ENCODE peak calls at places on chromosomes 11 and 22, in eight cellular contexts. I is RWPE1; R is cardiac fibroblast; S is Calu3; F is MCF 10A; A is GM10248; O is upper lobe of right lung; V is CD8-positive, alpha-beta T cell. K is an unnamed sample.

GRCh38 chr11:128467610-128468041 is 119.7 kb downstream of the ETS1 start:
- DNase-seq in I (peak), R (peak), S (peak), F (peak), A (no peak), O (no peak), V (no peak), K (peak)

GRCh38 chr11:35056391-35057093 is 82.4 kb upstream of the CD44 start:
- DNase-seq in I (peak), R (peak), S (no peak), F (peak), A (no peak), O (no peak), V (no peak), K (no peak)

GRCh38 chr11:125675196-125675595 is 5.5 kb downstream of the ACRV1 start:
- DNase-seq in I (no peak), R (peak), S (no peak), F (no peak), A (no peak), O (no peak), V (no peak), K (no peak)

GRCh38 chr11:128939591-128939990 is 3.1 kb downstream of the TP53AIP1 start:
- DNase-seq in I (no peak), R (no peak), S (no peak), F (no peak), A (no peak), O (no peak), V (no peak), K (no peak)

GRCh38 chr22:50506611-50507420 is 686 bp downstream of the LMF2 start:
- DNase-seq in I (no peak), R (no peak), S (no peak), F (peak), A (no peak), O (no peak), V (no peak), K (no peak)

GRCh38 chr11:121067453-121067852 is 33.6 kb upstream of the TECTA start:
- DNase-seq in I (no peak), R (no peak), S (no peak), F (no peak), A (no peak), O (no peak), V (no peak), K (peak)

GRCh38 chr11:8098361-8098760 is 17.4 kb downstream of the TUB start:
- DNase-seq in I (no peak), R (peak), S (no peak), F (no peak), A (no peak), O (no peak), V (peak), K (peak)

GRCh38 chr22:42688241-42688913 is 32.3 kb downstream of the A4GALT start:
- DNase-seq in I (peak), R (peak), S (peak), F (peak), A (no peak), O (peak), V (no peak), K (peak)

GRCh38 chr11:68813778-68814177 is 27.9 kb downstream of the CPT1A start:
- DNase-seq in I (no peak), R (no peak), S (no peak), F (no peak), A (peak), O (no peak), V (no peak), K (no peak)

GRCh38 chr22:37079668-37080171 is 28.2 kb downstream of the KCTD17 start:
- DNase-seq in I (no peak), R (peak), S (no peak), F (no peak), A (no peak), O (no peak), V (peak), K (no peak)

GRCh38 chr22:50340157-50340879 is 2.8 kb upstream of the PPP6R2 start:
- DNase-seq in I (no peak), R (no peak), S (peak), F (peak), A (no peak), O (no peak), V (no peak), K (no peak)

GRCh38 chr11:65502274-65502851 is 3.5 kb downstream of the MALAT1 start:
- DNase-seq in I (no peak), R (peak), S (no peak), F (peak), A (no peak), O (no peak), V (no peak), K (no peak)

GRCh38 chr22:45225732-45226560 is 14.7 kb downstream of the KIAA0930 start:
- DNase-seq in I (no peak), R (peak), S (no peak), F (peak), A (no peak), O (peak), V (no peak), K (no peak)

GRCh38 chr11:28514391-28514790 is 406.2 kb downstream of the METTL15 start:
- DNase-seq in I (no peak), R (no peak), S (no peak), F (no peak), A (no peak), O (no peak), V (no peak), K (no peak)

GRCh38 chr22:45482169-45482568 is 20.5 kb upstream of the FBLN1 start:
- DNase-seq in I (no peak), R (no peak), S (no peak), F (no peak), A (no peak), O (peak), V (no peak), K (no peak)

GRCh38 chr11:19093976-19094375 is 23.0 kb upstream of the ZDHHC13 start:
- DNase-seq in I (peak), R (no peak), S (no peak), F (peak), A (no peak), O (no peak), V (no peak), K (no peak)

GRCh38 chr11:86143429-86144030 is 74.6 kb upstream of the PICALM start:
- DNase-seq in I (no peak), R (no peak), S (no peak), F (no peak), A (no peak), O (no peak), V (peak), K (no peak)

GRCh38 chr22:38180841-38181452 is 683 bp downstream of the PLA2G6 start:
- DNase-seq in I (no peak), R (peak), S (peak), F (peak), A (no peak), O (peak), V (peak), K (no peak)

GRCh38 chr11:94731921-94732601 is 36.1 kb upstream of the AMOTL1 start:
- DNase-seq in I (peak), R (peak), S (no peak), F (peak), A (no peak), O (no peak), V (no peak), K (peak)

GRCh38 chr11:33268945-33269567 is 11.9 kb downstream of the HIPK3 start:
- DNase-seq in I (peak), R (peak), S (no peak), F (no peak), A (no peak), O (no peak), V (no peak), K (no peak)

GRCh38 chr11:58784995-58785394 is 53.3 kb upstream of the GLYAT start:
- DNase-seq in I (no peak), R (no peak), S (no peak), F (no peak), A (no peak), O (no peak), V (no peak), K (no peak)
- TF ChIP-seq CTCF in I (no peak), R (peak), S (no peak), F (peak), A (no peak), O (no peak), V (no peak), K (no peak)

GRCh38 chr11:62954478-62954877 is 30.3 kb downstream of the SLC22A6 start:
- DNase-seq in I (no peak), R (no peak), S (no peak), F (no peak), A (no peak), O (no peak), V (no peak), K (no peak)

GRCh38 chr11:62958547-62959071 is 26.2 kb downstream of the SLC22A6 start:
- DNase-seq in I (no peak), R (peak), S (no peak), F (no peak), A (no peak), O (no peak), V (no peak), K (peak)

GRCh38 chr11:62959077-62959980 is 25.4 kb downstream of the SLC22A6 start:
- DNase-seq in I (no peak), R (no peak), S (no peak), F (no peak), A (no peak), O (no peak), V (no peak), K (no peak)

GRCh38 chr11:62953811-62954210 is 31.0 kb downstream of the SLC22A6 start:
- DNase-seq in I (no peak), R (peak), S (no peak), F (no peak), A (no peak), O (no peak), V (no peak), K (no peak)

GRCh38 chr11:62957147-62957546 is 27.6 kb downstream of the SLC22A6 start:
- DNase-seq in I (no peak), R (no peak), S (no peak), F (no peak), A (no peak), O (no peak), V (no peak), K (no peak)
- TF ChIP-seq CTCF in I (no peak), R (no peak), S (no peak), F (no peak), A (no peak), O (no peak), V (no peak), K (no peak)

GRCh38 chr11:26331911-26332571 is at the start of gene ANO3:
- DNase-seq in I (peak), R (peak), S (peak), F (peak), A (peak), O (peak), V (no peak), K (peak)
- TF ChIP-seq CTCF in I (peak), R (peak), S (peak), F (peak), A (peak), O (peak), V (no peak), K (peak)

DNA sequence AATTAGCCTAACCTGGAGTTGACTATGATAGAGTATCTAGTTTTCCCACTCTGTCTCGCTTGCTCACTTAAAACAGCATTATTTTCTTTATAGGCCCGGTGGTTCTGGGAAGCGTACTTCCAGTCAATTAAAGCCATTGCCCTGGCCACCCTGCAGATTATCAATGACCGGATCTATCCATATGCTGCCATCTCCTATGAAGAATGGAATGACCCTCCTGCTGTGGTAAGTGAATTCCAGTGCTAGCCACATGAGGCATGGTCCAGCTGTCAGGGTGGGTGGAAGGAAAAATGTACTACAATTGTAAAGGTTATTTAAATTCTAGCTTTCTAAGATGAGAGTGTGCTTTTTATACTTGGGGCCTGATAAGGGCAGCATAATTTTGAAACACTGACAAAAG is 76.0 kb downstream of the EXT2 start:
- DNase-seq in I (no peak), R (no peak), S (no peak), F (no peak), A (no peak), O (no peak), V (no peak), K (no peak)
- TF ChIP-seq CTCF in I (no peak), R (no peak), S (no peak), F (no peak), A (no peak), O (no peak), V (no peak), K (no peak)

GRCh38 chr22:17792854-17793434 is 18.7 kb upstream of the BID start:
- DNase-seq in I (no peak), R (no peak), S (no peak), F (no peak), A (no peak), O (no peak), V (no peak), K (no peak)

GRCh38 chr22:17789379-17790200 is 15.3 kb upstream of the BID start:
- DNase-seq in I (no peak), R (no peak), S (no peak), F (no peak), A (no peak), O (no peak), V (no peak), K (no peak)

GRCh38 chr22:17794726-17795125 is 20.5 kb upstream of the BID start:
- DNase-seq in I (no peak), R (no peak), S (no peak), F (no peak), A (no peak), O (no peak), V (no peak), K (no peak)

GRCh38 chr22:17791196-17791595 is 16.9 kb upstream of the BID start:
- DNase-seq in I (no peak), R (no peak), S (no peak), F (no peak), A (no peak), O (no peak), V (no peak), K (no peak)

DNA sequence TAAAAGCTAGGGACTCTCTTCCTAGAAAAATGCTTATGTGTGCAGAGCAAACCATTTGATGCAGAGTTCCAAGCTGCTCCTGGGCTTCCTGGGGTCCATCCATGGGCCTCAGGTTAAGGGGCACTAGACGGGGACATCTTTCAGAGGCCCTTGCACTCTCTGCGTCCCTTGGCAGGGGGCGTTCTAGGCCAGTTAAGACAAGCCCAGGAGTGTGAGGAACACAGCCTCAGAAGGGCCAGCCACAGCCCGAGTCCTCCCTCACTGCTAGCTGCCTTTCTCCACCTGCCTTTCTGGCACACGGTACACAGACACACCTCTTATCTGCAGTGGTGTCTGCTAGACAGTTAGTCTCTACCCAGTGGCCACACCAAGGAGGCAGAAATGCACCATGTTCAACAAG is 18.0 kb upstream of the BID start:
- DNase-seq in I (no peak), R (no peak), S (no peak), F (no peak), A (no peak), O (no peak), V (no peak), K (no peak)
- TF ChIP-seq CTCF in I (no peak), R (no peak), S (no peak), F (no peak), A (peak), O (no peak), V (no peak), K (no peak)

DNA sequence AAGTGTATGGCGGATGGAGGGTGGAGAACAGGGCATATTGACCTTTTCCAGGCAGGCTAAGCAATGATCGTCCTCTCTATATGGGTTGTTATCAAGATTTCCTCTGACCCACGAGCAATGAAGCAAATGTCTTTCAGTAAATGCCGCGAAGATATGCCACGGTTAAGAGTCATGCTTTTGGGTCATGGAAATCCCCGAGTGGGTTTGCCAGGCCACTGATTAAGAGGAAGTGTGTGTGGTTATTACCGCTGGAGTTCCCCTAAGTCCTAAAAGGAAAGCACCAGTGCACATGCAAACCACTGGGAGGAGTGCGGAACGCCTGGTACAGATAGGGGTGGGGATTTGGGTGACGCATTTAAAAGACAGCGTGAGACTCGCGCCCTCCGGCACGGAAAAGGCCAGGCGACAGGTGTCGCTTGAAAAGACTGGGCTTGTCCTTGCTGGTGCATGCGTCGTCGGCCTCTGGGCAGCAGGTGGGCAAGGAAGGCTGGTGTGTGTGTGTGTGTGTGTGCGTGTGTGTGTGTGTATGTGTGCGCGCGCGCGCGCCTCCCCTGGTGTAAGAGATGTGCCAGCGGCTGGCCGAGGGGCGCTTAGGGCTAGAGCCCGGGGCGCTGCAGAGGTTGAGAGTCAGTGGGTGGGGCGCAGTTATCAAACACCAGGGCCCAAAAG is at the start of gene BIRC3:
- DNase-seq in I (peak), R (peak), S (peak), F (peak), A (peak), O (peak), V (peak), K (peak)
- TF ChIP-seq CTCF in I (peak), R (peak), S (no peak), F (no peak), A (peak), O (peak), V (no peak), K (peak)